ENCODE peak calls at places on chromosomes 1 and 21, in six cellular contexts. J is Calu3, M is H1, P is adrenal gland, W is IMR-90, V is AG09319. Z is an unnamed sample.

GRCh38 chr1:18951416-18951815 is 5.1 kb downstream of the IFFO2 start:
- DNase-seq in J (no peak), M (no peak), P (no peak), W (no peak), V (no peak), Z (no peak)

GRCh38 chr1:166925791-166926483 is 49.4 kb downstream of the ILDR2 start:
- DNase-seq in J (no peak), M (no peak), P (no peak), W (peak), V (no peak), Z (peak)

GRCh38 chr1:149884433-149885363 is 14.7 kb upstream of the BOLA1 start:
- DNase-seq in J (peak), M (no peak), P (no peak), W (peak), V (no peak), Z (no peak)

GRCh38 chr1:78500529-78500928 is 9.8 kb downstream of the PTGFR start:
- DNase-seq in J (no peak), M (no peak), P (no peak), W (no peak), V (no peak), Z (no peak)

GRCh38 chr1:108590947-108591346 is 31.0 kb downstream of the EEIG2 start:
- DNase-seq in J (no peak), M (no peak), P (no peak), W (peak), V (peak), Z (peak)

GRCh38 chr21:10521091-10521598 is at the start of gene TPTE:
- DNase-seq in J (no peak), M (no peak), P (no peak), W (no peak), V (no peak), Z (no peak)

GRCh38 chr1:68231627-68232303 is 558 bp downstream of the WLS start:
- DNase-seq in J (peak), M (no peak), P (peak), W (peak), V (peak), Z (peak)

GRCh38 chr21:23475518-23476189 is 2131.6 kb downstream of the MRPL39 start:
- DNase-seq in J (no peak), M (no peak), P (no peak), W (no peak), V (no peak), Z (no peak)

GRCh38 chr1:10738125-10738746 is 58.2 kb downstream of the CASZ1 start:
- DNase-seq in J (no peak), M (no peak), P (no peak), W (no peak), V (no peak), Z (no peak)

GRCh38 chr1:71473331-71473730 is 392.5 kb upstream of the ZRANB2 start:
- DNase-seq in J (no peak), M (no peak), P (no peak), W (no peak), V (no peak), Z (no peak)

GRCh38 chr1:25106981-25107642 is 125.2 kb downstream of the SYF2 start:
- DNase-seq in J (no peak), M (no peak), P (no peak), W (no peak), V (no peak), Z (no peak)

GRCh38 chr1:91765293-91765692 is 120.7 kb downstream of the TGFBR3 start:
- DNase-seq in J (no peak), M (no peak), P (peak), W (no peak), V (no peak), Z (no peak)

GRCh38 chr1:55635856-55636255 is 420.7 kb upstream of the USP24 start:
- DNase-seq in J (no peak), M (no peak), P (no peak), W (peak), V (no peak), Z (peak)

GRCh38 chr1:17198476-17199258 is 6.3 kb upstream of the PADI1 start:
- DNase-seq in J (no peak), M (no peak), P (no peak), W (no peak), V (no peak), Z (no peak)

GRCh38 chr1:184255560-184255959 is 131.3 kb upstream of the C1orf21 start:
- DNase-seq in J (no peak), M (no peak), P (peak), W (no peak), V (no peak), Z (no peak)

GRCh38 chr1:88736633-88737248 is 52.7 kb downstream of the PKN2 start:
- DNase-seq in J (peak), M (peak), P (no peak), W (peak), V (peak), Z (no peak)

GRCh38 chr1:7343917-7344316 is 427.2 kb upstream of the VAMP3 start:
- DNase-seq in J (no peak), M (no peak), P (no peak), W (no peak), V (no peak), Z (no peak)

GRCh38 chr1:162276493-162276892 is 100.2 kb downstream of the SPATA46 start:
- DNase-seq in J (peak), M (no peak), P (no peak), W (peak), V (peak), Z (peak)

GRCh38 chr1:48214820-48215219 is 7.7 kb upstream of the SLC5A9 start:
- DNase-seq in J (no peak), M (no peak), P (no peak), W (no peak), V (no peak), Z (no peak)

GRCh38 chr1:174194451-174194850 is 35.1 kb downstream of the RABGAP1L start:
- DNase-seq in J (no peak), M (no peak), P (no peak), W (no peak), V (no peak), Z (no peak)

GRCh38 chr1:46457178-46457577 is 32.5 kb upstream of the DMBX1 start:
- DNase-seq in J (no peak), M (no peak), P (no peak), W (no peak), V (no peak), Z (no peak)

GRCh38 chr1:241640867-241641542 is 836 bp upstream of the CHML start:
- DNase-seq in J (no peak), M (no peak), P (no peak), W (no peak), V (no peak), Z (no peak)

GRCh38 chr1:240285541-240285940 is 193.9 kb downstream of the FMN2 start:
- DNase-seq in J (no peak), M (no peak), P (no peak), W (peak), V (peak), Z (no peak)

GRCh38 chr1:171486048-171486519 is 754 bp downstream of the PRRC2C start:
- DNase-seq in J (no peak), M (no peak), P (no peak), W (peak), V (peak), Z (peak)

GRCh38 chr1:13823126-13823880 is 123.3 kb downstream of the PRDM2 start:
- DNase-seq in J (no peak), M (no peak), P (peak), W (no peak), V (no peak), Z (no peak)

GRCh38 chr1:233005703-233006102 is 55.3 kb downstream of the NTPCR start:
- DNase-seq in J (no peak), M (no peak), P (no peak), W (peak), V (no peak), Z (no peak)

GRCh38 chr1:210373628-210373877 is 44.9 kb downstream of the HHAT start:
- DNase-seq in J (peak), M (no peak), P (no peak), W (no peak), V (no peak), Z (no peak)

GRCh38 chr1:101205457-101205856 is 31.4 kb upstream of the S1PR1 start:
- DNase-seq in J (no peak), M (no peak), P (no peak), W (no peak), V (no peak), Z (no peak)

GRCh38 chr1:203287109-203287893 is 18.0 kb upstream of the BTG2 start:
- DNase-seq in J (no peak), M (no peak), P (peak), W (no peak), V (no peak), Z (no peak)

GRCh38 chr1:95236784-95237575 is 3.0 kb downstream of the RWDD3 start:
- DNase-seq in J (no peak), M (no peak), P (no peak), W (peak), V (no peak), Z (no peak)

GRCh38 chr1:32353886-32354570 is 8.3 kb downstream of the FAM229A start:
- DNase-seq in J (no peak), M (no peak), P (peak), W (peak), V (no peak), Z (no peak)

GRCh38 chr1:21663251-21663950 is 5.8 kb downstream of the RAP1GAP start:
- DNase-seq in J (no peak), M (no peak), P (peak), W (no peak), V (no peak), Z (no peak)

GRCh38 chr1:116989851-116990250 is 11.7 kb upstream of the CD101 start:
- DNase-seq in J (no peak), M (no peak), P (no peak), W (no peak), V (no peak), Z (no peak)

GRCh38 chr21:33651965-33652680 is 9.8 kb downstream of the ITSN1 start:
- DNase-seq in J (no peak), M (no peak), P (no peak), W (no peak), V (no peak), Z (no peak)
- TF ChIP-seq CTCF in J (no peak), M (no peak), P (no peak), W (no peak), V (no peak), Z (no peak)

GRCh38 chr1:53838654-53838974 is 518 bp upstream of the NDC1 start:
- DNase-seq in J (no peak), M (no peak), P (no peak), W (no peak), V (no peak), Z (no peak)

GRCh38 chr1:53842347-53842746 is 4.3 kb upstream of the NDC1 start:
- DNase-seq in J (no peak), M (no peak), P (no peak), W (no peak), V (no peak), Z (no peak)

GRCh38 chr1:53835491-53835890 is 2.6 kb downstream of the NDC1 start:
- DNase-seq in J (no peak), M (no peak), P (no peak), W (peak), V (no peak), Z (no peak)

GRCh38 chr1:53834776-53835175 is 3.3 kb downstream of the NDC1 start:
- DNase-seq in J (no peak), M (no peak), P (no peak), W (no peak), V (no peak), Z (no peak)

GRCh38 chr1:53837924-53838653 is at the start of gene NDC1:
- DNase-seq in J (peak), M (peak), P (peak), W (peak), V (peak), Z (peak)
- TF ChIP-seq CTCF in J (no peak), M (peak), P (no peak), W (peak), V (no peak), Z (no peak)

DNA sequence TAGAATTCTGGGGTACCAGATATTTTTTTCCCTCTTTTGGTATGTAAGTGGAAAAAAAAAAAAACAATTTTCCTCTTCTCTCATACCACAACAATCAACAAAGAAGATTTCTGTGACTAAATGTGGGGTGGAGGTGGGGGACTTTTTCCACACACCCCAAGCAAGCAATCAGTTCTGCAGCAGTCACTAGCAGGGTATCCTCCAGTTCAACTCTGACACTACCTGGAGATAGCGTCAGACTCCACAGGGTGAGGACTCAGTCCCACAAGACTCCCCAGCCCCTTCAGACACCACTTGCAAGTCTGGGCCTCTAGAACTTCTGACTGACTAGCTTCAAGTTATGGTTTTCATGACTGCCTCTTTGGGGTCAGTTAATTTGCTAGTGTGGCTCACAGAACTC is 6.2 kb downstream of the DHX9 start:
- DNase-seq in J (no peak), M (no peak), P (no peak), W (no peak), V (no peak), Z (no peak)
- TF ChIP-seq CTCF in J (no peak), M (no peak), P (no peak), W (no peak), V (no peak), Z (no peak)

DNA sequence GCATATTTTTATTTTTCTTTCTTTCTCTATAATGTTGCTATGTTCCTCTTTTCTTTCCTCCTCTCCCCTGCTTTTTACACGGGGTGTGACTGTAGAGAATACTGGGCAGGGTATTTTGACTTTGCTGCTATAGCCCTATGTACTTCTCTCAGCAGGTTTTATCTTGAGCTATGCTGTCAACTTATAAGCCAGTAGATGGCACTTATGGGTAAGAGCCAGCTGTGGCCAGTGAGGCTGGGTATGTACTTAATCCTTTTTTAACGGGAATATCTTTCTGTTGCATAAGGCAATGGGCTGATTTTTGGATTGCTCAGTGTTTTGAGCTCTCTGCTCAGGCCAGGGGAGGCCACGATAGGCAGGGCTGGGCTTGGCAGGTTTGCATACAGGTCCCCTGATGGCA is 99.0 kb downstream of the KCNK2 start:
- DNase-seq in J (no peak), M (no peak), P (no peak), W (no peak), V (no peak), Z (no peak)
- TF ChIP-seq CTCF in J (no peak), M (no peak), P (no peak), W (no peak), V (no peak), Z (no peak)

GRCh38 chr21:29125979-29126378 is 4.5 kb upstream of the MAP3K7CL start:
- DNase-seq in J (no peak), M (no peak), P (no peak), W (no peak), V (no peak), Z (no peak)
- TF ChIP-seq CTCF in J (no peak), M (no peak), P (no peak), W (no peak), V (no peak), Z (no peak)

DNA sequence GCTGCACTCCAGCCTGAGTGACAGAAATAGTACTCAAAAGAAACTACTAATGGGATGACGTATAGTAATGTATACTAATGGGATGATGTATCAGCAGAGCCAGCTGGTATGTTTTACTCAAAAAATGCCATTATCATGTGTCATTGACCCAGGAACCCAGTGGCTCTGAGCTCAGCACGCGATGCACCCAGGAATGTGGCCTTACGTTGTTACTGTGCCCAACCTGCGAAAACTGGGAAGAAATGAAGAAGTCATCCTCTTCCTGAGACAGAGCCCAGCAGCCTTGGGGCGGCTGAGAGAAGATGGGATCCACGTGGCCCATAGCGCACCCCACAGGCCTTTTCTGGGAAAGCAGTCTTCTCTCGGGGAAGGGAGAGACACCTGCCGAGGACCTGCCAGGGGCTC is 8.8 kb downstream of the UBE2J2 start:
- DNase-seq in J (no peak), M (no peak), P (no peak), W (peak), V (peak), Z (peak)
- TF ChIP-seq CTCF in J (no peak), M (peak), P (no peak), W (peak), V (peak), Z (peak)

GRCh38 chr1:220881918-220882891 is 3.0 kb downstream of the HLX start:
- DNase-seq in J (no peak), M (peak), P (no peak), W (peak), V (no peak), Z (no peak)
- TF ChIP-seq CTCF in J (no peak), M (peak), P (no peak), W (peak), V (no peak), Z (peak)

Z was measured in astrocyte of the cerebellum.